ENCODE peak calls at places on chromosomes 16 and 17, in five cellular contexts. Y is tibial nerve, M is DND-41, X is ovary, C is esophagus squamous epithelium. A is an unnamed sample.
A peak's percentile ranks its signal among the peaks of the same experiment; 100 is the strongest.

GRCh38 chr17:53765609-53766008 is 57.1 kb upstream of the KIF2B start:
- DNase-seq in Y (no peak), M (no peak), X (no peak), C (no peak), A (no peak)

GRCh38 chr16:80931985-80932720 is 74.5 kb downstream of the CMC2 start:
- DNase-seq in Y (peak; percentile 9), M (no peak), X (peak; percentile 75), C (no peak), A (no peak)

GRCh38 chr17:29807520-29808361 is 122.3 kb downstream of the SSH2 start:
- DNase-seq in C (no peak), M (peak; percentile 75), Y (peak; percentile 82), X (peak; percentile 51), A (no peak)

GRCh38 chr17:74040729-74041128 is 162.7 kb upstream of the RPL38 start:
- DNase-seq in Y (no peak), M (no peak), X (no peak), C (no peak), A (no peak)

GRCh38 chr17:62995377-62995885 is 29.4 kb downstream of the TANC2 start:
- DNase-seq in M (peak; percentile 28), Y (no peak), C (no peak), X (no peak), A (no peak)

GRCh38 chr17:49456172-49456965 is 38.7 kb upstream of the NGFR start:
- DNase-seq in C (no peak), Y (no peak), M (no peak), X (no peak), A (no peak)

GRCh38 chr17:19991252-19991885 is 13.7 kb upstream of the AKAP10 start:
- DNase-seq in X (no peak), Y (no peak), M (no peak), C (no peak), A (no peak)

GRCh38 chr16:14101415-14101814 is 30.3 kb downstream of the MRTFB start:
- DNase-seq in C (no peak), X (no peak), M (no peak), Y (no peak), A (no peak)

GRCh38 chr17:82892869-82893565 is 53.2 kb upstream of the ZNF750 start:
- DNase-seq in M (no peak), C (no peak), Y (no peak), X (no peak), A (no peak)

GRCh38 chr16:67271446-67271845 is 7.9 kb upstream of the PLEKHG4 start:
- DNase-seq in Y (no peak), C (no peak), M (no peak), X (no peak), A (no peak)

GRCh38 chr17:5785343-5785742 is 201.0 kb upstream of the NLRP1 start:
- DNase-seq in C (no peak), Y (no peak), M (no peak), X (no peak), A (no peak)

GRCh38 chr17:45274033-45274432 is 12.1 kb upstream of the SPATA32 start:
- DNase-seq in Y (no peak), C (no peak), M (no peak), X (no peak), A (no peak)

GRCh38 chr16:71425746-71426068 is 16.1 kb downstream of the TLE7 start:
- DNase-seq in M (no peak), Y (no peak), C (no peak), X (no peak), A (no peak)

GRCh38 chr17:42378597-42379594 is 9.3 kb downstream of the STAT3 start:
- DNase-seq in M (peak; percentile 35), X (no peak), C (no peak), Y (no peak), A (no peak)

GRCh38 chr17:67862614-67863217 is 37.4 kb downstream of the BPTF start:
- DNase-seq in M (no peak), Y (no peak), X (no peak), C (no peak), A (no peak)

GRCh38 chr17:49823614-49824013 is 24.3 kb downstream of the TAC4 start:
- DNase-seq in X (no peak), M (no peak), C (no peak), Y (no peak), A (no peak)

GRCh38 chr16:50550035-50550434 is 1.8 kb downstream of the NKD1 start:
- DNase-seq in X (no peak), C (no peak), Y (no peak), M (no peak), A (no peak)
- H3K27ac ChIP-seq in X (no peak overlapping the region), C (peak overlapping the region; percentile 89), Y (peak overlapping the region; percentile 39), M (no peak overlapping the region), A (peak overlapping the region; percentile 87)

GRCh38 chr17:39406951-39407350 is 5.5 kb upstream of the FBXL20 start:
- DNase-seq in C (no peak), M (no peak), X (no peak), Y (no peak), A (no peak)
- H3K36me3 ChIP-seq in C (peaks cover 71% of the 10 kb centered on the region), M (peaks cover 57% of the 10 kb centered on the region), X (no peaks in the 10 kb centered on the region), Y (no peaks in the 10 kb centered on the region), A (peaks cover 42% of the 10 kb centered on the region)

GRCh38 chr17:17820457-17821158 is 16.2 kb downstream of the SREBF1 start:
- DNase-seq in M (no peak), X (no peak), Y (no peak), C (no peak), A (no peak)
- H3K4me3 ChIP-seq in M (peak overlapping the region; percentile 7), X (no peak overlapping the region), Y (no peak overlapping the region), C (no peak overlapping the region), A (no peak overlapping the region)

DNA sequence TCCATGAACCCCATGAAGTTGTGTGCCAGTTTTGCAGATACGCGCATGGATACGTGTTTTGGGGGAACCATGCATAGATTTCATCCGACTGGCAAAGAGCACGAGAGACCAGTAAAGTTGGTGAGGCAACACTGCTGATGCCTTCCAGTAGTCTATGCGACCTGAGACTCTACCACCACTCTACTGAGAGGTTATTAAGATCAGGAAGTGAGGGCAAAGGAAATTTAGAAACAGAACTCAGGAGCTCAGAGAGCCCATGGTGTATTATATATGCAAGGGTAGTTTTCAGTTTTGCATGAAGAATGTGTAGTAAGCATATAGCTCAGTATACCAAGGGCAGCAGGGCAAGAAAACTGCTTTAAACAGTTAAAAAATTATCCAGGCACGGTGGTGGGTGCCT is 4.2 kb downstream of the SLX4 start:
- DNase-seq in M (no peak), Y (no peak), X (no peak), C (no peak), A (no peak)
- H3K27ac ChIP-seq in M (no peak overlapping the region), Y (no peak overlapping the region), X (no peak overlapping the region), C (no peak overlapping the region), A (no peak overlapping the region)

GRCh38 chr16:57469917-57470470 is 7.5 kb downstream of the POLR2C start:
- DNase-seq in Y (no peak), C (no peak), M (no peak), X (no peak), A (no peak)
- H3K36me3 ChIP-seq in Y (peaks cover 6% of the 10 kb centered on the region), C (peaks cover 100% of the 10 kb centered on the region), M (peaks cover 80% of the 10 kb centered on the region), X (no peaks in the 10 kb centered on the region), A (peaks cover 73% of the 10 kb centered on the region)

GRCh38 chr16:62036101-62036806 is at the start of gene CDH8:
- DNase-seq in M (no peak), Y (no peak), X (peak; percentile 19), C (no peak), A (no peak)

GRCh38 chr16:62035115-62036092 is 834 bp downstream of the CDH8 start:
- DNase-seq in Y (no peak), X (peak; percentile 22), C (no peak), M (no peak), A (no peak)

GRCh38 chr16:62038646-62039045 is 2.4 kb upstream of the CDH8 start:
- DNase-seq in X (no peak), C (no peak), Y (no peak), M (no peak), A (no peak)

GRCh38 chr16:62038225-62038624 is 2.0 kb upstream of the CDH8 start:
- DNase-seq in M (no peak), C (no peak), X (no peak), Y (no peak), A (no peak)

DNA sequence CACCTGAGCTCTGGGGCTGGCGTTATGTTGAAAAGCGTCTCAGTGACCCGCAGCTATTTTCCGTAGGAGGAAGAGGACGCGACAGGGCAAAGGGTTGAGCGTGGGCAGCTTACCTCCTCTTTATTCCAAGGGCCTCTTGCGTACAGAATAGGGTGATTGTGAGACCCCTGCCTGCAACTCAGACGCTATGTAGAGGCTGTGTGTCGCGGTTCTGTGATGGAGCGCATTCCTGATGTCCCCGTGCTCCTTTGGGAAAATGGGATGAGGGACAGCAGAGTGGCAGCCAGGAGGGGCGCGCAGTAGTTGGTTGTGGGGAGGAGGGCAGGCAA is 533 bp upstream of the CDH8 start:
- DNase-seq in M (no peak), C (no peak), Y (no peak), X (no peak), A (no peak)
- H3K4me3 ChIP-seq in M (no peak overlapping the region), C (no peak overlapping the region), Y (no peak overlapping the region), X (no peak overlapping the region), A (peak overlapping the region; percentile 73)